ENCODE peak calls at places on chromosome 4, in ten cellular contexts. I, S, L, G, K, V, X, F, C and W are unnamed samples.

GRCh38 chr4:104859601-104860000 is 287.1 kb upstream of the TET2 start:
- DNase-seq in I (no peak), S (no peak), L (no peak), G (no peak), K (peak), V (no peak), X (peak), F (no peak), C (no peak), W (no peak)

GRCh38 chr4:5027366-5027765 is 8.1 kb upstream of the CYTL1 start:
- DNase-seq in I (no peak), S (no peak), L (no peak), G (no peak), K (peak), V (no peak), X (no peak), F (no peak), C (no peak), W (no peak)

GRCh38 chr4:73751166-73751565 is 10.8 kb downstream of the CXCL8 start:
- DNase-seq in I (no peak), S (no peak), L (no peak), G (no peak), K (peak), V (no peak), X (no peak), F (no peak), C (no peak), W (no peak)

GRCh38 chr4:156312261-156312847 is 358.7 kb upstream of the CTSO start:
- DNase-seq in I (no peak), S (no peak), L (peak), G (no peak), K (peak), V (no peak), X (peak), F (no peak), C (no peak), W (no peak)

GRCh38 chr4:13386405-13387107 is 97.6 kb downstream of the RAB28 start:
- DNase-seq in I (no peak), S (no peak), L (no peak), G (no peak), K (peak), V (no peak), X (no peak), F (no peak), C (no peak), W (no peak)

GRCh38 chr4:99144070-99144469 is at the start of gene ADH4:
- DNase-seq in I (no peak), S (no peak), L (no peak), G (no peak), K (peak), V (no peak), X (peak), F (peak), C (no peak), W (no peak)

GRCh38 chr4:80173841-80174240 is 23.5 kb upstream of the PRDM8 start:
- DNase-seq in I (no peak), S (no peak), L (no peak), G (no peak), K (peak), V (no peak), X (peak), F (no peak), C (no peak), W (no peak)

GRCh38 chr4:88742561-88742960 is 44.9 kb upstream of the NAP1L5 start:
- DNase-seq in I (no peak), S (no peak), L (peak), G (no peak), K (peak), V (no peak), X (no peak), F (no peak), C (no peak), W (no peak)

GRCh38 chr4:81466841-81467671 is 4.7 kb downstream of the RASGEF1B start:
- DNase-seq in I (peak), S (no peak), L (peak), G (no peak), K (peak), V (peak), X (peak), F (peak), C (no peak), W (peak)

GRCh38 chr4:185127021-185127925 is 15.8 kb upstream of the SLC25A4 start:
- DNase-seq in I (no peak), S (no peak), L (no peak), G (no peak), K (peak), V (no peak), X (peak), F (no peak), C (peak), W (no peak)

GRCh38 chr4:28287837-28288236 is 1427.2 kb downstream of the STIM2 start:
- DNase-seq in I (no peak), S (no peak), L (peak), G (no peak), K (peak), V (no peak), X (peak), F (peak), C (no peak), W (no peak)

DNA sequence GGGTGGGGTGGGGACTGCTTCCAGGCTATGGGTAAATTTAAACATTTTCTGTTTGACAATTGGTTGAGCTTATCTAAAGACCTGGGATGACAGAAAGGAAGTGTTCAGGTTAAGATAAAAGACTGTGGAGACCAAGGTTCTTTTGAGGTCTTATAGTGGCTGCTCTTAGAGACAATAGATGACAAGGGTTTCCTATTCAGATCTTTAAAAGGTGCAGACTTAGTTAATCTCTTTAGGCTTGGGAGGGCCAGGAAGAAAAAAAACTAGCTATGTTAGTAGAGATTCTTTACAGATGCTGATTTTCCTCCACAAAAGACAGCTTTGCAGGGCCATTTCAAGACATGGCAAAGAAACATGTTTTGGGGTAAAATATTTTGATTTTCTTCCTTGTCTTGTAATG is 972.5 kb downstream of the CCSER1 start:
- DNase-seq in I (no peak), S (no peak), L (no peak), G (no peak), K (no peak), V (no peak), X (no peak), F (no peak), C (no peak), W (no peak)
- H3K27ac ChIP-seq in I (no peak), S (no peak), L (no peak), G (no peak), K (no peak), V (no peak), X (no peak), F (no peak), C (no peak), W (no peak)

GRCh38 chr4:6326312-6327060 is 56.8 kb downstream of the WFS1 start:
- DNase-seq in I (no peak), S (no peak), L (no peak), G (no peak), K (no peak), V (no peak), X (no peak), F (no peak), C (no peak), W (no peak)

GRCh38 chr4:6325791-6326290 is 56.2 kb downstream of the WFS1 start:
- DNase-seq in I (no peak), S (no peak), L (no peak), G (no peak), K (no peak), V (no peak), X (no peak), F (no peak), C (no peak), W (no peak)

GRCh38 chr4:6324999-6325790 is 55.5 kb downstream of the WFS1 start:
- DNase-seq in I (no peak), S (no peak), L (no peak), G (no peak), K (peak), V (no peak), X (peak), F (peak), C (peak), W (no peak)

GRCh38 chr4:6322761-6323566 is 53.3 kb downstream of the WFS1 start:
- DNase-seq in I (no peak), S (no peak), L (no peak), G (no peak), K (no peak), V (peak), X (no peak), F (no peak), C (no peak), W (no peak)

DNA sequence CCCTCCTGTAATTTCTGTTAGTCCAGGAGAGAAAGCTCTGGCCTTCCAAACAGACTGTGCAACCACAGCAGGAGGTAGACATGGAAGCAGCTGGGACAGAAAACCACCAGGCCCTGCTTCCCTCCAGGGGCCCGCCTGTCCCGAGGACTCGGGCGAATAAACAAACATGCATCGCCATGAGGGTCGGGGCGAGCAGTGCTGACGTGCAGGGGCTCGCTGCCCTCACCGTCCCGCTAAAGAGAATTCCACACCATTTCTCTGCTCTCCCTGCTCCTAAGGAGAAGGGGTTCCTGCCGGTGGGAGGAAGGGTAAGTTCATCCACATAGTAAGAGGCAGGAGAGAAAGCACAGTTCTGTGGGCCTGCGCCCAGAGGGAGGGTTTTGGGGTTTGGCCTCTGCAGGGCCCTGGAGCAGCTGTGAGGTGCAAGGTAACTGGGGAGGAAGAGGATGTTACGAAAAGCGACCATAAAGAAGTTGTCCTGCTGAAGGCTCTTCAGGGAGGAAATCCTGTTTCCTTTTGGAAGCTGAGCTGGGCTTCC is 54.9 kb downstream of the WFS1 start:
- DNase-seq in I (no peak), S (no peak), L (no peak), G (no peak), K (no peak), V (no peak), X (no peak), F (no peak), C (no peak), W (no peak)
- H3K27ac ChIP-seq in I (no peak), S (no peak), L (no peak), G (no peak), K (no peak), V (no peak), X (no peak), F (peak), C (peak), W (peak)

GRCh38 chr4:151962138-151962845 is 201.5 kb upstream of the GATB start:
- DNase-seq in I (no peak), S (no peak), L (no peak), G (no peak), K (no peak), V (no peak), X (peak), F (no peak), C (no peak), W (no peak)

GRCh38 chr4:151967074-151967473 is 206.3 kb upstream of the GATB start:
- DNase-seq in I (no peak), S (no peak), L (no peak), G (no peak), K (no peak), V (no peak), X (no peak), F (no peak), C (no peak), W (no peak)

GRCh38 chr4:151957163-151957562 is 196.4 kb upstream of the GATB start:
- DNase-seq in I (no peak), S (peak), L (peak), G (no peak), K (peak), V (no peak), X (no peak), F (no peak), C (peak), W (no peak)

GRCh38 chr4:151960449-151961246 is 199.8 kb upstream of the GATB start:
- DNase-seq in I (no peak), S (peak), L (no peak), G (no peak), K (no peak), V (no peak), X (peak), F (peak), C (no peak), W (no peak)

GRCh38 chr4:151961456-151961855 is 200.6 kb upstream of the GATB start:
- DNase-seq in I (no peak), S (no peak), L (no peak), G (no peak), K (no peak), V (no peak), X (no peak), F (no peak), C (no peak), W (no peak)
- H3K27ac ChIP-seq in I (no peak), S (peak), L (no peak), G (no peak), K (no peak), V (no peak), X (no peak), F (no peak), C (peak), W (no peak)

DNA sequence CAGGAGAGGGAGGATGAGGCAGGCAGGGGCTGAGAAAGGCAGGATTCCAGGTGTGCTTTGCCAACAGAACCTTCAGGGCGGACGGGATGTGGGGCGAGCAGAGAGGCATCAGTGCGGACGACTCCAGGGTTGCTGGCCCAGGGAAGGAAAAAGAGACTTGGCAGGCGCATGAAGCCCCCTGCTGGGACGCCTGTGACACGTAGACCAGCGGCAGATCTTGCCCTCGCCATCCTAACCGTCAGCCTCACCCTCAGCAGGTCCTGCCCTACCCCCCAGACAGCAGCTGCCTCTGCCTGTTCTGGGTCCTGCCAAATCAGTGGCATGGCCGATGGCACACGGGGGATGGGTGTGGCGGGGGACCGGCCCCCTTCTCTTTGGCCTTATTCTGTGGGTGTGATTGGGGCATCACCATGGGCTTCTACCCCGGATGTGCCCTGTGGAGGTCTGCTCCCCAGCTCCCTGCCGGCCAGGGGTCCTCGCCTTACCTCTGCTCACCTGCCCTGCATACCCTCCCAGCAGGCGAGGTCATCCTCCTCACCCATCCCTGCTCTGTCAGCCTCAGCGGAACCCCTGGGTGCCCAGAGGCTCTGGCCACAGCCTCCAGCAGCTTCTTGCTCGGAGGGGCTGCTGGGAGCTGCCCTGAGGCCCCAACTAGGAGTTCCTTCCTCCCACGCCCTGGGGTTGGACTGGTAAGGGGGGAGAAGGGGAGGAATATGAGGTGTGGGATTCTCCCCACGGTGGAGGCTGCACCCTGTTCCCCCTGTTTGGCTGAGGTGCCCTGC is 2.9 kb upstream of the SH3BP2 start:
- DNase-seq in I (no peak), S (no peak), L (no peak), G (peak), K (no peak), V (no peak), X (no peak), F (no peak), C (peak), W (no peak)
- H3K27ac ChIP-seq in I (no peak), S (no peak), L (no peak), G (no peak), K (no peak), V (no peak), X (no peak), F (no peak), C (no peak), W (no peak)

GRCh38 chr4:153474251-153474650 is 8.1 kb downstream of the TMEM131L start:
- DNase-seq in I (no peak), S (no peak), L (no peak), G (no peak), K (no peak), V (no peak), X (no peak), F (no peak), C (no peak), W (no peak)
- H3K27ac ChIP-seq in I (no peak), S (no peak), L (no peak), G (no peak), K (no peak), V (peak), X (no peak), F (no peak), C (no peak), W (no peak)

DNA sequence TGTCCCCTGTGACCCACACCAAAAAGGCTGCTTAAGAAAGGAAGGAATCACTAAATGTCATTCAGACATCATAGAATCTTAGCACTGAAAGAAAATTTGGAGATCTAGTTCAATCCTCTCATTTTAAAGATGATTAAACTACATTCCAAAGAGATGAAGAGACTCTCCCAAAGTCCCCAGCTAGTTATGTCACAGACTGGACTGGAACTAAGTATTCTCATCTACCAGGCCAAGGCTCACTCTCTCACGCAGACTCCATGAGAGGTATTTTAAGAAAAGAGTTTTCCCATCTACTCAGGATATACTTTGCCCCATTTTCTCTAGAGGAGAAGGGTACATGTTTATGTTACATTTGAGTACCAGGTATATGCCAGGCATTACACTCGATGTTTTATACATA is 6.9 kb downstream of the FABP2 start:
- DNase-seq in I (no peak), S (no peak), L (no peak), G (no peak), K (no peak), V (no peak), X (peak), F (no peak), C (no peak), W (no peak)
- H3K27ac ChIP-seq in I (no peak), S (no peak), L (no peak), G (no peak), K (no peak), V (no peak), X (peak), F (no peak), C (no peak), W (no peak)